ENCODE peak calls at places on chromosomes 3 and 15, in six cellular contexts. A, Z, H, O, S and N are unnamed samples.
A peak's percentile ranks its signal among the peaks of the same experiment; 100 is the strongest.

GRCh38 chr15:90570643-90571042 is 40.9 kb downstream of the CRTC3 start:
- DNase-seq in A (no peak), Z (no peak), H (no peak), O (no peak), S (no peak), N (no peak)

GRCh38 chr15:39455502-39455991 is 125.3 kb upstream of the THBS1 start:
- DNase-seq in A (no peak), Z (no peak), H (peak; percentile 74), O (no peak), S (peak; percentile 20), N (no peak)

GRCh38 chr15:51093865-51094605 is 671 bp downstream of the TNFAIP8L3 start:
- DNase-seq in A (peak; percentile 31), Z (peak; percentile 27), H (no peak), O (no peak), S (peak; percentile 25), N (no peak)

GRCh38 chr3:122942937-122943827 is 84.4 kb downstream of the SEMA5B start:
- DNase-seq in A (peak; percentile 77), Z (peak; percentile 49), H (no peak), O (no peak), S (peak; percentile 58), N (no peak)

GRCh38 chr3:77868725-77869124 is 828.8 kb downstream of the ROBO2 start:
- DNase-seq in A (no peak), Z (no peak), H (no peak), O (no peak), S (no peak), N (no peak)

GRCh38 chr3:46998121-46998851 is 18.8 kb downstream of the NBEAL2 start:
- DNase-seq in A (peak; percentile 71), Z (peak; percentile 81), H (no peak), O (no peak), S (peak; percentile 83), N (no peak)

GRCh38 chr3:127690106-127690505 is 17.4 kb downstream of the ABTB1 start:
- DNase-seq in A (no peak), Z (no peak), H (no peak), O (no peak), S (no peak), N (no peak)

GRCh38 chr3:148077318-148077923 is 620.3 kb upstream of the AGTR1 start:
- DNase-seq in A (no peak), Z (no peak), H (no peak), O (peak; percentile 32), S (no peak), N (no peak)

GRCh38 chr3:73746610-73747009 is 121.9 kb upstream of the PDZRN3 start:
- DNase-seq in A (no peak), Z (no peak), H (no peak), O (no peak), S (no peak), N (no peak)